ENCODE peak calls at places on chromosomes 4 and X, in four cellular contexts. One of them, this sample, is unnamed.

GRCh38 chr4:38868055-38868965 is 704 bp downstream of the FAM114A1 start:
- DNase-seq in GM04504: no peak
- DNase-seq in stomach: peak
- DNase-seq in AG09319: no peak
- DNase-seq in this sample: no peak

GRCh38 chrX:48475774-48476577 is at the start of gene FTSJ1:
- DNase-seq in GM04504: peak
- DNase-seq in stomach: peak
- DNase-seq in AG09319: peak
- DNase-seq in this sample: peak

GRCh38 chrX:37781808-37782207 is 1.9 kb downstream of the CYBB start:
- DNase-seq in GM04504: no peak
- DNase-seq in stomach: no peak
- DNase-seq in AG09319: no peak
- DNase-seq in this sample: no peak

GRCh38 chr4:42512226-42512625 is 114.9 kb downstream of the SHISA3 start:
- DNase-seq in GM04504: no peak
- DNase-seq in stomach: no peak
- DNase-seq in AG09319: no peak
- DNase-seq in this sample: no peak

GRCh38 chr4:10099521-10100325 is 16.9 kb downstream of the WDR1 start:
- DNase-seq in GM04504: no peak
- DNase-seq in stomach: no peak
- DNase-seq in AG09319: no peak
- DNase-seq in this sample: no peak

GRCh38 chr4:25694466-25694865 is 38.8 kb downstream of the SLC34A2 start:
- DNase-seq in GM04504: no peak
- DNase-seq in stomach: no peak
- DNase-seq in AG09319: no peak
- DNase-seq in this sample: no peak

GRCh38 chr4:37802068-37802666 is 24.3 kb upstream of the PGM2 start:
- DNase-seq in GM04504: peak
- DNase-seq in stomach: peak
- DNase-seq in AG09319: peak
- DNase-seq in this sample: no peak

GRCh38 chr4:7381221-7381889 is 53.4 kb downstream of the PSAPL1 start:
- DNase-seq in GM04504: no peak
- DNase-seq in stomach: peak
- DNase-seq in AG09319: no peak
- DNase-seq in this sample: no peak

GRCh38 chrX:118355225-118355920 is 9.5 kb downstream of the WDR44 start:
- DNase-seq in GM04504: no peak
- DNase-seq in stomach: no peak
- DNase-seq in AG09319: no peak
- DNase-seq in this sample: no peak

GRCh38 chr4:72312032-72312650 is 256.9 kb downstream of the ADAMTS3 start:
- DNase-seq in GM04504: peak
- DNase-seq in stomach: peak
- DNase-seq in AG09319: peak
- DNase-seq in this sample: peak

GRCh38 chr4:139628184-139629012 is 37.2 kb upstream of the MGST2 start:
- DNase-seq in GM04504: no peak
- DNase-seq in stomach: peak
- DNase-seq in AG09319: no peak
- DNase-seq in this sample: no peak

GRCh38 chrX:140799216-140799615 is 89.7 kb downstream of the LINC00632 start:
- DNase-seq in GM04504: no peak
- DNase-seq in stomach: no peak
- DNase-seq in AG09319: no peak
- DNase-seq in this sample: no peak

GRCh38 chrX:101550362-101550761 is at the start of gene ARMCX1:
- DNase-seq in GM04504: peak
- DNase-seq in stomach: peak
- DNase-seq in AG09319: peak
- DNase-seq in this sample: peak

GRCh38 chr4:142282870-142283431 is 563.1 kb downstream of the INPP4B start:
- DNase-seq in GM04504: no peak
- DNase-seq in stomach: no peak
- DNase-seq in AG09319: no peak
- DNase-seq in this sample: no peak

GRCh38 chr4:22483551-22483981 is 32.3 kb downstream of the ADGRA3 start:
- DNase-seq in GM04504: peak
- DNase-seq in stomach: no peak
- DNase-seq in AG09319: peak
- DNase-seq in this sample: peak